ENCODE peak calls at places on chromosomes 12 and 14, in ten cellular contexts. S is CD8-positive, alpha-beta memory T cell; N is fibroblast of lung; I is astrocyte; L is endodermal cell; Y is CD8-positive, alpha-beta T cell; F is neuronal stem cell; B is right atrium auricular region; H is HAP-1; R is body of pancreas. O is an unnamed sample.

GRCh38 chr12:113974006-113974405 is 7.9 kb upstream of the RBM19 start:
- DNase-seq in N (no peak), I (no peak), Y (no peak), H (no peak), B (no peak), S (no peak), L (no peak), R (no peak), F (no peak), O (no peak)

GRCh38 chr12:48143898-48144297 is 13.4 kb downstream of the ASB8 start:
- DNase-seq in N (no peak), L (peak; percentile 60), S (no peak), H (no peak), Y (no peak), R (no peak), F (no peak), I (no peak), B (no peak), O (no peak)

GRCh38 chr12:6324936-6325750 is 14.7 kb downstream of the PLEKHG6 start:
- DNase-seq in R (no peak), H (no peak), Y (no peak), F (no peak), N (no peak), I (no peak), S (no peak), L (no peak), B (no peak), O (no peak)

GRCh38 chr12:129049917-129050316 is 196.6 kb downstream of the GLT1D1 start:
- DNase-seq in S (no peak), B (no peak), R (no peak), H (no peak), I (no peak), F (peak; percentile 74), Y (no peak), N (peak; percentile 3), L (peak; percentile 88), O (no peak)

GRCh38 chr12:57112492-57113294 is 1.5 kb upstream of the STAT6 start:
- DNase-seq in N (no peak), H (no peak), L (no peak), R (no peak), Y (no peak), F (no peak), B (no peak), I (no peak), S (no peak), O (no peak)

GRCh38 chr12:19783547-19784444 is 344.5 kb downstream of the AEBP2 start:
- DNase-seq in I (no peak), L (peak; percentile 71), S (no peak), H (no peak), R (no peak), N (no peak), F (no peak), Y (no peak), B (no peak), O (no peak)

GRCh38 chr14:89576132-89576923 is 159.3 kb upstream of the FOXN3 start:
- DNase-seq in B (no peak), N (no peak), L (peak; percentile 71), Y (no peak), I (no peak), R (no peak), F (no peak), H (no peak), S (no peak), O (no peak)

GRCh38 chr12:40002178-40003169 is 103.4 kb downstream of the SLC2A13 start:
- DNase-seq in R (peak; percentile 31), F (no peak), N (no peak), Y (no peak), B (no peak), L (no peak), H (no peak), I (no peak), S (no peak), O (no peak)

GRCh38 chr12:113194971-113195391 is 9.5 kb downstream of the RITA1 start:
- DNase-seq in F (no peak), B (no peak), I (peak; percentile 78), L (no peak), N (peak; percentile 85), Y (no peak), R (no peak), S (no peak), H (no peak), O (no peak)

GRCh38 chr12:26830783-26831601 is 2.0 kb downstream of the ITPR2 start:
- DNase-seq in Y (no peak), B (no peak), R (peak; percentile 12), N (no peak), I (no peak), F (no peak), L (peak; percentile 61), H (peak; percentile 4), S (no peak), O (no peak)

GRCh38 chr12:4270016-4270669 is 3.4 kb upstream of the CCND2 start:
- DNase-seq in I (no peak), R (no peak), S (peak; percentile 26), L (peak; percentile 87), Y (peak; percentile 35), N (no peak), H (no peak), B (no peak), F (no peak), O (no peak)

GRCh38 chr14:90301580-90302181 is 30.1 kb downstream of the NRDE2 start:
- DNase-seq in F (no peak), B (no peak), H (no peak), I (peak; percentile 39), Y (no peak), N (peak; percentile 59), R (no peak), S (no peak), L (no peak), O (peak; percentile 25)

GRCh38 chr12:18658179-18658578 is 79.6 kb downstream of the PLCZ1 start:
- DNase-seq in B (no peak), Y (no peak), L (no peak), I (no peak), S (no peak), H (peak; percentile 34), F (no peak), R (no peak), N (no peak), O (no peak)

GRCh38 chr14:71438684-71439083 is 493.5 kb upstream of the RGS6 start:
- DNase-seq in N (peak; percentile 81), B (no peak), H (no peak), L (no peak), I (peak; percentile 74), S (no peak), R (peak; percentile 49), F (no peak), Y (no peak), O (peak; percentile 19)

GRCh38 chr12:6327591-6328041 is 14.3 kb downstream of the TNFRSF1A start:
- DNase-seq in Y (no peak), I (no peak), N (no peak), L (no peak), B (no peak), F (no peak), H (no peak), R (no peak), S (no peak), O (no peak)

GRCh38 chr14:95597784-95598204 is 62.9 kb downstream of the GLRX5 start:
- DNase-seq in N (peak; percentile 29), I (peak; percentile 14), F (peak; percentile 57), B (no peak), L (peak; percentile 89), S (no peak), Y (no peak), R (peak; percentile 20), H (peak; percentile 50), O (peak; percentile 21)

GRCh38 chr12:108017658-108018057 is 111.4 kb upstream of the WSCD2 start:
- DNase-seq in S (no peak), Y (no peak), I (no peak), R (no peak), H (no peak), N (no peak), F (no peak), L (peak; percentile 15), B (no peak), O (no peak)
- H3K4me1 ChIP-seq in S (no peaks in the 10 kb centered on the region), Y (no peaks in the 10 kb centered on the region), I (no peaks in the 10 kb centered on the region), R (no peaks in the 10 kb centered on the region), H (no peaks in the 10 kb centered on the region), N (no peaks in the 10 kb centered on the region), F (no peaks in the 10 kb centered on the region), L (no peaks in the 10 kb centered on the region), B (no peaks in the 10 kb centered on the region), O (no peaks in the 10 kb centered on the region)

GRCh38 chr12:543114-543451 is 83.3 kb downstream of the B4GALNT3 start:
- DNase-seq in R (no peak), N (no peak), S (no peak), I (no peak), H (no peak), L (no peak), Y (no peak), B (no peak), F (no peak), O (no peak)
- H3K4me1 ChIP-seq in R (peaks cover 13% of the 10 kb centered on the region), N (no peaks in the 10 kb centered on the region), S (peaks cover 34% of the 10 kb centered on the region), I (peaks cover 8% of the 10 kb centered on the region), H (no peaks in the 10 kb centered on the region), L (peaks cover 12% of the 10 kb centered on the region), Y (peaks cover 38% of the 10 kb centered on the region), B (no peaks in the 10 kb centered on the region), F (peaks cover 21% of the 10 kb centered on the region), O (peaks cover 6% of the 10 kb centered on the region)

DNA sequence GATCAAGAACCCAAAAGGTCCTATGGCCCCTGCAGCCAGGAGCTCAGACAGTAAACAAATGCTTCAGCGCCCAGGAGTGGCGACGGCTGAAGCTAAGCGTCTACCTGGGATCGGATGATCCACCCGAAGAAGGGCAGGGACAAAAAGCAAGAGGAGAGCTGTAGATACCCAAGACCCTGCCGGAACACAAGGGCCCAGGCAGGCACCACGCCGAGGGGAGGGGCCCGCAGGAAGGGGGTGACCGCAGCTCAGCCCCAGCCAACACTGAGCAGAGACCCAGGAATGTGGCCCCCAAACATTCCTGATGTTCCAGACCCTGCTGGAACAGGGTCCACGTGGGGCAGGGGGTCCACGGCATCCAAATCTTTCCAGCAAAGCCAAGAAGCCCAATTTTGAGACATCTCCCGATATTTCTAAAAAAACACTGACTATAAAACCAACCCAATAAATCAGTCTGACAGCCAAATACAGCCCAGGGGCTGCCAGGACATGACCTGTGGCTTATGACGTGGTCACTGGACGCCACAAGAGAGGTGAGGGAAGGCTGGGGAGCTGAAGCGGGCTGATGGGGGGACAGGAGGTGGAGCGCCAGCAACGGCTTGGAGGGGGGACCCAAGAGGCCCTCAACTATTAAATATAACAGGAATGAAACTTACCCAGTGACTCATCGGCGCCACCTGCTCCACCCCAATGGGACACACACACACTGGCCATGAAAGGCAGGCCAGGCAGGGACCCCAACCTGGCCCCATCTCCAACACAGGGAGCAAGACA is 58.9 kb downstream of the NCOR2 start:
- DNase-seq in I (peak; percentile 56), F (no peak), L (no peak), H (no peak), S (no peak), N (peak; percentile 62), Y (no peak), R (no peak), B (no peak), O (no peak)
- H3K4me1 ChIP-seq in I (peaks cover 80% of the 10 kb centered on the region), F (peaks cover 62% of the 10 kb centered on the region), L (peaks cover 25% of the 10 kb centered on the region), H (peaks cover 21% of the 10 kb centered on the region), S (no peaks in the 10 kb centered on the region), N (peaks cover 38% of the 10 kb centered on the region), Y (peaks cover 4% of the 10 kb centered on the region), R (peaks cover 85% of the 10 kb centered on the region), B (no peaks in the 10 kb centered on the region), O (peaks cover 80% of the 10 kb centered on the region)

DNA sequence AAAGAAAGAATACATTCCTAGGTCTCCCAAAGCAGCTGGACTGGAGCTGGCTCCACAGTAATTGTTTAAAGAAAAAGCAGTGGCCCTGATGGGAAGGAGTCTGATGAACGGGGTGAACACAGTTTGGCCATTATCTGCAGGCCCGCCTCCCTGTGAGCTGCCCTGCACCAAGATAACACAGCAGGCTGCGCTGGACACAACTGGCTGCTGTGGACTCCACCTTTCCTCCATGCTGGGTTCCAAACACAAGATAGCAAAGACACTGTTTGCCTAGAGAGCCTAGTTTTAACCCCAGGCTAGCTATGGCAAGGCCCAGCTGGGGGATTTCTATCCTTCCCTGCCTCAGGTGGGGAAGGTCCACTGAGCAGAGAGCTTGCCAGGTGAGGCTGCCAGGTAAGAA is 34.6 kb downstream of the ZFP36L1 start:
- DNase-seq in S (no peak), I (no peak), Y (no peak), L (no peak), H (no peak), N (no peak), R (no peak), F (no peak), B (no peak), O (no peak)
- H3K4me1 ChIP-seq in S (peaks cover 14% of the 10 kb centered on the region), I (peaks cover 10% of the 10 kb centered on the region), Y (peaks cover 7% of the 10 kb centered on the region), L (peaks cover 2% of the 10 kb centered on the region), H (no peaks in the 10 kb centered on the region), N (peaks cover 5% of the 10 kb centered on the region), R (peaks cover 66% of the 10 kb centered on the region), F (peaks cover 12% of the 10 kb centered on the region), B (no peaks in the 10 kb centered on the region), O (peaks cover 4% of the 10 kb centered on the region)